ENCODE peak calls at places on chromosomes 2 and 18, in five cellular contexts. J is right atrium auricular region, H is dorsolateral prefrontal cortex, G is heart right ventricle, L is heart left ventricle. S is an unnamed sample.

GRCh38 chr2:167832840-167833239 is 414.6 kb downstream of the STK39 start:
- DNase-seq in J (no peak), H (no peak), G (no peak), L (no peak), S (no peak)

GRCh38 chr18:69838620-69839411 is 108.9 kb downstream of the CD226 start:
- DNase-seq in J (no peak), H (no peak), G (no peak), L (no peak), S (no peak)

GRCh38 chr2:108586116-108586515 is 51.8 kb downstream of the LIMS1 start:
- DNase-seq in J (no peak), H (no peak), G (no peak), L (no peak), S (no peak)

GRCh38 chr2:71531522-71532047 is 78.2 kb downstream of the DYSF start:
- DNase-seq in J (no peak), H (no peak), G (no peak), L (no peak), S (no peak)

GRCh38 chr18:45920367-45920766 is 46.8 kb downstream of the EPG5 start:
- DNase-seq in J (peak; percentile 72), H (peak; percentile 44), G (peak; percentile 84), L (peak; percentile 84), S (no peak)

GRCh38 chr2:24489942-24490673 is 946 bp upstream of the NCOA1 start:
- DNase-seq in J (no peak), H (no peak), G (no peak), L (no peak), S (no peak)

GRCh38 chr2:177545981-177546600 is 153.5 kb downstream of the AGPS start:
- DNase-seq in J (no peak), H (no peak), G (no peak), L (no peak), S (no peak)

GRCh38 chr2:7203056-7203467 is 285.9 kb downstream of the RNF144A start:
- DNase-seq in J (peak; percentile 76), H (peak; percentile 54), G (peak; percentile 38), L (peak; percentile 33), S (no peak)

GRCh38 chr2:151204720-151205119 is 56.9 kb downstream of the RBM43 start:
- DNase-seq in J (no peak), H (no peak), G (no peak), L (no peak), S (no peak)

GRCh38 chr2:55416826-55417568 is 2.7 kb downstream of the CCDC88A start:
- DNase-seq in J (no peak), H (no peak), G (no peak), L (no peak), S (no peak)

GRCh38 chr2:137133231-137133630 is 367.9 kb downstream of the THSD7B start:
- DNase-seq in J (no peak), H (no peak), G (no peak), L (no peak), S (no peak)

GRCh38 chr2:100982431-100982861 is 19.6 kb upstream of the RPL31 start:
- DNase-seq in J (no peak), H (no peak), G (no peak), L (no peak), S (no peak)

GRCh38 chr18:58856881-58857280 is 7.8 kb upstream of the ZNF532 start:
- DNase-seq in J (no peak), H (no peak), G (no peak), L (no peak), S (no peak)

GRCh38 chr2:132384491-132385186 is 32.0 kb upstream of the GPR39 start:
- DNase-seq in J (no peak), H (no peak), G (no peak), L (no peak), S (no peak)

GRCh38 chr2:59025157-59025757 is 784.1 kb upstream of the FANCL start:
- DNase-seq in J (no peak), H (no peak), G (no peak), L (no peak), S (no peak)

GRCh38 chr2:32931945-32932709 is 14.6 kb upstream of the LTBP1 start:
- DNase-seq in J (no peak), H (no peak), G (no peak), L (no peak), S (no peak)

GRCh38 chr2:98825858-98826257 is 94.9 kb upstream of the MGAT4A start:
- DNase-seq in J (no peak), H (no peak), G (no peak), L (no peak), S (no peak)

GRCh38 chr2:67612576-67612981 is 215.4 kb downstream of the ETAA1 start:
- DNase-seq in J (no peak), H (no peak), G (no peak), L (no peak), S (no peak)

GRCh38 chr18:21702602-21703001 is 2.0 kb downstream of the ABHD3 start:
- DNase-seq in J (no peak), H (no peak), G (no peak), L (no peak), S (no peak)
- H3K27ac ChIP-seq in J (no peak overlapping the region), H (no peak overlapping the region), G (no peak overlapping the region), L (no peak overlapping the region), S (no peak overlapping the region)

GRCh38 chr2:119425119-119425405 is 6.6 kb upstream of the TMEM37 start:
- DNase-seq in J (no peak), H (no peak), G (no peak), L (no peak), S (no peak)

GRCh38 chr2:119426396-119426675 is 5.3 kb upstream of the TMEM37 start:
- DNase-seq in J (no peak), H (no peak), G (no peak), L (no peak), S (no peak)

GRCh38 chr2:119424284-119425118 is 7.2 kb upstream of the TMEM37 start:
- DNase-seq in J (no peak), H (no peak), G (no peak), L (no peak), S (peak; percentile 66)

GRCh38 chr2:119426801-119427395 is 4.8 kb upstream of the TMEM37 start:
- DNase-seq in J (no peak), H (no peak), G (no peak), L (no peak), S (peak; percentile 71)

GRCh38 chr2:119425620-119426395 is 5.8 kb upstream of the TMEM37 start:
- DNase-seq in J (no peak), H (no peak), G (no peak), L (no peak), S (no peak)
- TF ChIP-seq CTCF in J (no peak), H (no peak), G (no peak), L (no peak), S (no peak)

DNA sequence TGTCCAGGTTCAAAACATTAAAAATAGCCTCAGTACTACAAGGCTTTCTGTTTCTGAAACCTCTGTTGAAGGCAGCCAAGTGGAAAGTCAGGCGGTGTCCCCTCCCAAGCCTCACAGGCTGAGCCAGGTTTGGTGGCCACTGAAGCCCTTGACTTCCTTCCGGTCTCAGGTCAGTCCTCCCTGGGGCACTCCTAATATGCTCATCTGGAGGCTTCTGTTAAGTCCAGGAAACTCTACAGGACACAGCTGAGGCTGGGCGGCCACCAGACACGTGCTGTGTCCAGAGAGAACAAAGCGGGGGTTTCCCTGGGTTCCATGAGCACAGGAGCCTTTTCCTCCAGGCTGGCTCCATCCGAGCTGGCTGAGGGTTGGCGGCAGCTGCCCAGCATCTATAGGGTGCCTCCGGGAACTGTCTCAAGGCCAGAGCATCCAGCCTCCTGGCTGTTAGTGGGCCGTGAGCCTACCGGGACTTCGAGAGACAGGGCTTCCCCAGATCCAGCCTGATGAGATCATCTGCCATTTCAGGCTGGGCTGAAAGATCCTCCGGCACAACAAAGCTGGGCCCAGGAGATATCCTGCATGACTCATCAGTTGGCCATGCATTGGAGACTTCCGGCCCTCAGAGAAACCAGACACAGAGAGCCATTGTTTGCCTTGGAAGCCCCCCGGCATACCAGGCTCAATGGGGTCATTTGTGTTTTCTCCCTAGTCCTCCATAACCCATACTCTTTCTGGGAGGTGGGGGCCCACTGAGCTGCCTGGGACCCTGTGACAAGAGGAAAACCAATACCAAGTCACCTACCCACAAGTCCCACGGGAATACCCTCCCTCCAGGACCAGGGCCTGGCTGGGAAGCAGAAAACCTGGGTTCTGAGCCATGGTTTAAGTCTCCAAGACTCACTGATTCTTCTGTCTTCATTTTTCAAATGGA is 71.7 kb downstream of the HS1BP3 start:
- DNase-seq in J (peak; percentile 95), H (peak; percentile 78), G (peak; percentile 92), L (peak; percentile 89), S (peak; percentile 92)
- H3K4me3 ChIP-seq in J (no peak overlapping the region), H (no peak overlapping the region), G (no peak overlapping the region), L (no peak overlapping the region), S (no peak overlapping the region)

GRCh38 chr2:130252880-130253645 is 54.8 kb upstream of the TUBA3E start:
- DNase-seq in J (no peak), H (no peak), G (no peak), L (no peak), S (no peak)
- H3K27ac ChIP-seq in J (no peak overlapping the region), H (no peak overlapping the region), G (no peak overlapping the region), L (no peak overlapping the region), S (no peak overlapping the region)

DNA sequence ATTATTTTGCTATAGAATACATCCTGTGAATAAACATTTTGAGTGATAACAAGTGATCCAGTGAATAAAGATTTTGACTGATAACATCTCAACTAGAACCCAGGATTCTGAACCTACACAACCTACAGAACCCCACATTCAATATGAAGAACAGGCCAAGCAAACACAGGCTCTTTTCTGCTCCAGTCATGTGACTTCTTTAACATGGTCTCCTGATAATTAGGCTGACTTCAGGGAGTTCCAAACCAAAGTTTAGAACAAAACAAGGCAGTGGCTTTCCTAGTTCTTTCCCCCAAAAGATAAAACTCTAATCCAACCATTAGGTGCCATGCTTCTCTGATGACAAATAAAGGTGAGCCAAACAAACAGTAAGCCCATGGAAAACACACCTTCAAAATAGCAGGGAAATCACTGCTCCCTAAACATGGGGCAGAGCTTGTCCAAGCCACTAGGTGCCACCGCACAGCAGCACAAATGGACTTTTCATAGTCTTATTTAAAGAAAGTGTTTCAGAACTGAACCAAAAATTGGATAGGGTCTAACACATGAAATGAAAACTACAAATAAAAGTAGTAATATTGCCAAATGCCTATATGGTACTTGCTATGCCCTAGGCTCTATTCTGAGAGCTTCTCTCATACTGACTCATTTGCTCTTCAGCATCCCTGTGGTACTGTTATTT is 95.3 kb downstream of the EVA1A start:
- DNase-seq in J (no peak), H (no peak), G (no peak), L (no peak), S (no peak)
- TF ChIP-seq CTCF in J (peak; percentile 34), H (no peak), G (no peak), L (peak; percentile 34), S (no peak)

DNA sequence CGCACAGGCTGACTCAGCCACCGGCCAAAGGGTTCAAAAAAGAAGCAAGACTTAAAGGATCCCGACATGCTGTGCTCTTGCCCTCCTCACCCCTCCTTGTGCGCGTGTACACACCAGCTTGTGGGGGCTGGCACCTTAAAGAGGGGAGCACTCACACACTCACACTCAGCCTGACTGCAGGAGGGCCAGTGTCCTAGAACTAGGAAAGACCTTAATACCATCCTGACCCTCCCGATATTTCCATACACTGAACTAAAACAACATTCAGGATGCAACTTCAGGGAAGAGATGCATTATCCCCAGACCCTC is 5.6 kb downstream of the PKDCC start:
- DNase-seq in J (no peak), H (no peak), G (no peak), L (no peak), S (no peak)
- H3K4me3 ChIP-seq in J (no peak overlapping the region), H (no peak overlapping the region), G (peak overlapping the region; percentile 87), L (no peak overlapping the region), S (peak overlapping the region; percentile 97)

GRCh38 chr2:234843411-234843810 is 108.4 kb upstream of the SH3BP4 start:
- DNase-seq in J (no peak), H (no peak), G (no peak), L (no peak), S (no peak)
- H3K27ac ChIP-seq in J (no peak overlapping the region), H (no peak overlapping the region), G (no peak overlapping the region), L (no peak overlapping the region), S (no peak overlapping the region)

GRCh38 chr2:97774425-97774824 is 61.0 kb downstream of the ZAP70 start:
- DNase-seq in J (no peak), H (no peak), G (no peak), L (no peak), S (no peak)
- TF ChIP-seq CTCF in J (peak; percentile 58), H (peak; percentile 19), G (no peak), L (no peak), S (no peak)

S was measured in coronary artery.